ENCODE peak calls at places on chromosomes 2 and 18, in eight cellular contexts. W, I, C, L, P, M, H and V are unnamed samples.

GRCh38 chr18:63314991-63315662 is 4.4 kb downstream of the BCL2 start:
- DNase-seq in L (no peak), C (no peak), M (no peak), W (no peak), H (no peak), I (no peak), P (no peak), V (no peak)

GRCh38 chr2:59874971-59875755 is 678.3 kb downstream of the BCL11A start:
- DNase-seq in M (no peak), H (no peak), L (no peak), P (no peak), W (no peak), C (no peak), I (no peak), V (no peak)

GRCh38 chr2:172451923-172452322 is 24.5 kb downstream of the ITGA6 start:
- DNase-seq in L (no peak), C (no peak), W (no peak), H (no peak), M (no peak), P (no peak), I (no peak), V (no peak)

GRCh38 chr2:404581-404980 is 116.7 kb upstream of the ALKAL2 start:
- DNase-seq in H (no peak), W (no peak), C (no peak), L (no peak), M (no peak), P (no peak), I (no peak), V (no peak)

GRCh38 chr2:214139630-214140284 is 271.1 kb upstream of the VWC2L start:
- DNase-seq in L (no peak), C (no peak), M (no peak), P (no peak), I (no peak), W (no peak), H (no peak), V (no peak)

GRCh38 chr2:200363279-200363678 is 56.8 kb downstream of the SPATS2L start:
- DNase-seq in L (no peak), M (no peak), W (no peak), H (no peak), I (no peak), C (no peak), P (no peak), V (no peak)

GRCh38 chr2:232325324-232326273 is 53.0 kb upstream of the ALPP start:
- DNase-seq in I (peak), C (peak), P (no peak), W (peak), L (no peak), H (no peak), M (no peak), V (no peak)

GRCh38 chr2:65443509-65444200 is 11.3 kb upstream of the SPRED2 start:
- DNase-seq in P (no peak), W (no peak), I (no peak), L (no peak), M (no peak), C (no peak), H (no peak), V (no peak)

GRCh38 chr2:37857485-37858196 is 67.4 kb upstream of the RMDN2 start:
- DNase-seq in H (no peak), C (no peak), M (no peak), P (no peak), L (no peak), W (no peak), I (no peak), V (no peak)

GRCh38 chr2:15658911-15659310 is 67.2 kb downstream of the DDX1 start:
- DNase-seq in I (no peak), C (no peak), P (no peak), M (no peak), W (no peak), L (no peak), H (no peak), V (no peak)

GRCh38 chr2:61469424-61470121 is 1.3 kb downstream of the USP34 start:
- DNase-seq in W (no peak), H (no peak), M (no peak), I (no peak), C (no peak), L (no peak), P (no peak), V (no peak)

GRCh38 chr2:229044581-229044980 is 226.5 kb downstream of the PID1 start:
- DNase-seq in P (no peak), L (no peak), C (no peak), M (no peak), H (no peak), I (no peak), W (no peak), V (no peak)

GRCh38 chr2:15991231-15991630 is 50.9 kb downstream of the MYCN start:
- DNase-seq in M (no peak), L (no peak), H (no peak), W (no peak), C (no peak), I (no peak), P (no peak), V (no peak)

GRCh38 chr2:240237609-240238151 is 97.2 kb upstream of the OTOS start:
- DNase-seq in I (no peak), C (no peak), M (no peak), L (no peak), P (no peak), W (peak), H (no peak), V (no peak)

GRCh38 chr2:144645055-144645778 is 125.3 kb upstream of the ZEB2 start:
- DNase-seq in M (no peak), H (no peak), P (no peak), C (no peak), W (no peak), I (no peak), L (no peak), V (no peak)

GRCh38 chr2:112836695-112837117 is at the start of gene IL1B:
- DNase-seq in I (no peak), C (no peak), M (no peak), L (no peak), H (no peak), W (no peak), P (no peak), V (no peak)

GRCh38 chr2:98234763-98235162 is 111.5 kb upstream of the CNGA3 start:
- DNase-seq in M (no peak), W (no peak), H (no peak), L (no peak), I (no peak), C (no peak), P (no peak), V (no peak)

GRCh38 chr18:34901299-34901698 is 139.9 kb upstream of the MAPRE2 start:
- DNase-seq in P (no peak), L (no peak), C (no peak), I (no peak), H (no peak), M (no peak), W (no peak), V (no peak)

GRCh38 chr2:17306706-17307105 is 211.5 kb downstream of the RAD51AP2 start:
- DNase-seq in L (no peak), H (no peak), P (no peak), I (no peak), C (no peak), W (no peak), M (no peak), V (no peak)

GRCh38 chr2:61470965-61471904 is at the start of gene USP34:
- DNase-seq in C (peak), H (peak), I (peak), W (peak), L (peak), P (peak), M (peak), V (peak)

GRCh38 chr18:32711862-32712261 is 61.0 kb downstream of the KLHL14 start:
- DNase-seq in C (no peak), I (no peak), H (no peak), W (no peak), M (no peak), L (no peak), P (no peak), V (no peak)

GRCh38 chr18:28109781-28110460 is 67.0 kb downstream of the CDH2 start:
- DNase-seq in M (no peak), I (no peak), L (no peak), W (no peak), C (no peak), H (no peak), P (no peak), V (no peak)

GRCh38 chr18:56188521-56188920 is 449.9 kb downstream of the TXNL1 start:
- DNase-seq in L (no peak), W (no peak), H (no peak), P (no peak), I (no peak), C (no peak), M (no peak), V (no peak)

GRCh38 chr2:50746526-50746925 is 285.4 kb downstream of the NRXN1 start:
- DNase-seq in M (no peak), L (peak), C (no peak), W (no peak), P (no peak), H (no peak), I (no peak), V (peak)

GRCh38 chr2:223760838-223761502 is 76.4 kb downstream of the AP1S3 start:
- DNase-seq in L (peak), I (peak), C (no peak), P (no peak), H (peak), M (peak), W (no peak), V (peak)

GRCh38 chr2:44137048-44137447 is 31.6 kb upstream of the PPM1B start:
- DNase-seq in I (no peak), P (no peak), C (no peak), L (no peak), M (no peak), H (no peak), W (no peak), V (no peak)

GRCh38 chr2:65969161-65969560 is 465.8 kb upstream of the MEIS1 start:
- DNase-seq in P (no peak), H (no peak), L (no peak), I (no peak), C (no peak), W (no peak), M (no peak), V (no peak)

GRCh38 chr2:129930451-129930850 is 49.0 kb upstream of the RAB6C start:
- DNase-seq in L (no peak), W (no peak), P (no peak), C (no peak), H (no peak), M (no peak), I (no peak), V (no peak)

GRCh38 chr2:189444322-189444721 is 3.0 kb downstream of the WDR75 start:
- DNase-seq in P (no peak), W (no peak), I (no peak), C (no peak), M (no peak), H (no peak), L (no peak), V (no peak)

GRCh38 chr2:156110890-156111289 is 221.6 kb downstream of the NR4A2 start:
- DNase-seq in P (no peak), L (peak), M (no peak), W (no peak), I (peak), H (no peak), C (no peak), V (no peak)

GRCh38 chr2:113324684-113325160 is 46.0 kb upstream of the PAX8 start:
- DNase-seq in I (peak), C (peak), L (peak), H (no peak), W (peak), M (peak), P (peak), V (peak)

DNA sequence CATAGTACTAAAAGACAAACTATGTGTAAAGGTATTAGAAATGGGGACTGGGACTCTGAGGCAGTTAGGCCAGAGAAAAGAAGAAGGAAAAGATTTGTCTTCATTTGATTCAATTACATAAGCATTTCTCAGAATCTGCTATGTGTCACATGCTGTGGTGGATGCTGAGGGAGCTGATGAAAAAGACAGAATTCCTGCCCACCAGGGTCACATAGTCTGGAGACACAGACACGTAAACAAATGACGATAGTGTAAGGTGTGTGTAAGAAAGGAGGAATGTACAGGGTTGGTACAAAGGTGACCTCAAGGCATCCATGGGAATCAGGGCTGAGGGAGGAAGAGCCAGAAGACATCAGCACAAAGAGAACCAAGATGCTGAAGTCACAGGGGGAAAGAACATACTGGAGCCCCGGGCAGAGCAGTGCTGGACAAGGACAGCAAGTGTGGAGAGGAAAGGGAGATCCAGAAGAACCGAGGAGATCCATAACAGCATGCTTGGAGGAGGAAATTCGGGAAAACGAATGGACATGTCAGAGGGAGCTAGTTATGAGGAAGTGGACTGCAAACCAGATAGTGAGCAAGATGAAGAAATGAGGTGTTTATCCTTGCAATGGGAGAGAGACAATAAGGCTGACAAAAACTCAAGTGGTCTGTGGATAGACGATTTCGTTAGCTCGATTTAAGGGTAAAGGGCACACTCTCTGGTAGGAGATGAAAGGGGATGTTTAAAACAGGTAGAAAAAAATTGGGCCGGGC is 1.2 kb upstream of the MAPRE3 start:
- DNase-seq in I (no peak), W (no peak), P (no peak), M (no peak), L (no peak), C (no peak), H (no peak), V (no peak)
- TF ChIP-seq POLR2A in I (no peak), W (no peak), P (no peak), M (no peak), L (no peak), C (no peak), H (no peak), V (no peak)

GRCh38 chr18:58117685-58118403 is 73.8 kb downstream of the NEDD4L start:
- DNase-seq in P (peak), H (no peak), C (no peak), M (peak), W (no peak), L (peak), I (peak), V (peak)
- TF ChIP-seq POLR2A in P (no peak), H (no peak), C (no peak), M (no peak), W (no peak), L (no peak), I (no peak), V (no peak)

GRCh38 chr2:140200307-140200706 is 1420.1 kb upstream of the NXPH2 start:
- DNase-seq in M (no peak), P (no peak), H (no peak), W (no peak), I (no peak), C (no peak), L (no peak), V (no peak)

GRCh38 chr2:140201572-140201971 is 1421.4 kb upstream of the NXPH2 start:
- DNase-seq in H (no peak), W (no peak), L (no peak), M (no peak), C (no peak), I (no peak), P (no peak), V (no peak)

GRCh38 chr2:140199312-140199711 is 1419.1 kb upstream of the NXPH2 start:
- DNase-seq in I (no peak), H (no peak), C (no peak), W (no peak), L (no peak), P (no peak), M (no peak), V (no peak)

GRCh38 chr2:140203347-140203746 is 1423.2 kb upstream of the NXPH2 start:
- DNase-seq in M (no peak), I (no peak), P (no peak), C (no peak), W (no peak), H (no peak), L (no peak), V (no peak)

DNA sequence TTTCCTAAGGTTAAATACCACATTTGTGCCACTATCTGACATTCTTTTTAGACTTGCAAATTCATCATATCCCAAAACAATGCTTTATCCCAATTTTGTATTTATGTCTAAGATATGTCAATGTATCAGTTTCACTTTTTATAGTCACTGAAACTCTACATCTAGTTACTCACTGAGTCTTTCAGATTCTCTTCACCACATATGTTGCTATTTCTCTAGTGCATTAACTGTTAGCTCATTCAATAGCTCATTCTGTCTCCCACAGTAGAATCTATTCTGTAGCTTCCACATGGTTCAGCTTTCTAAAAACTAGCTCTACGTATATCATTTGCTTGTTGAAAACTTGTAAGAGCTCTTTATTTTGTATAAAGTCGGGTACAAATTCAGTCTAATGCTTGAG is 1420.6 kb upstream of the NXPH2 start:
- DNase-seq in M (no peak), P (no peak), H (no peak), I (no peak), W (no peak), C (no peak), L (no peak), V (no peak)
- TF ChIP-seq POLR2A in M (no peak), P (no peak), H (no peak), I (no peak), W (no peak), C (no peak), L (no peak), V (no peak)

GRCh38 chr2:140551291-140551690 is 1579.5 kb downstream of the LRP1B start:
- DNase-seq in P (no peak), H (no peak), L (no peak), M (no peak), I (no peak), C (no peak), W (no peak), V (no peak)

GRCh38 chr2:140555701-140556100 is 1575.1 kb downstream of the LRP1B start:
- DNase-seq in L (no peak), P (no peak), M (no peak), W (no peak), I (no peak), C (no peak), H (no peak), V (no peak)

GRCh38 chr2:140552634-140553033 is 1578.2 kb downstream of the LRP1B start:
- DNase-seq in H (no peak), P (no peak), W (no peak), M (no peak), I (no peak), C (no peak), L (no peak), V (no peak)
- TF ChIP-seq POLR2A in H (no peak), P (no peak), W (no peak), M (no peak), I (no peak), C (no peak), L (no peak), V (no peak)

GRCh38 chr2:216498418-216499413 is at the start of gene RPL37A:
- DNase-seq in I (peak), H (peak), M (peak), P (peak), C (peak), L (peak), W (peak), V (peak)
- TF ChIP-seq POLR2A in I (peak), H (peak), M (peak), P (peak), C (peak), L (peak), W (peak), V (peak)

DNA sequence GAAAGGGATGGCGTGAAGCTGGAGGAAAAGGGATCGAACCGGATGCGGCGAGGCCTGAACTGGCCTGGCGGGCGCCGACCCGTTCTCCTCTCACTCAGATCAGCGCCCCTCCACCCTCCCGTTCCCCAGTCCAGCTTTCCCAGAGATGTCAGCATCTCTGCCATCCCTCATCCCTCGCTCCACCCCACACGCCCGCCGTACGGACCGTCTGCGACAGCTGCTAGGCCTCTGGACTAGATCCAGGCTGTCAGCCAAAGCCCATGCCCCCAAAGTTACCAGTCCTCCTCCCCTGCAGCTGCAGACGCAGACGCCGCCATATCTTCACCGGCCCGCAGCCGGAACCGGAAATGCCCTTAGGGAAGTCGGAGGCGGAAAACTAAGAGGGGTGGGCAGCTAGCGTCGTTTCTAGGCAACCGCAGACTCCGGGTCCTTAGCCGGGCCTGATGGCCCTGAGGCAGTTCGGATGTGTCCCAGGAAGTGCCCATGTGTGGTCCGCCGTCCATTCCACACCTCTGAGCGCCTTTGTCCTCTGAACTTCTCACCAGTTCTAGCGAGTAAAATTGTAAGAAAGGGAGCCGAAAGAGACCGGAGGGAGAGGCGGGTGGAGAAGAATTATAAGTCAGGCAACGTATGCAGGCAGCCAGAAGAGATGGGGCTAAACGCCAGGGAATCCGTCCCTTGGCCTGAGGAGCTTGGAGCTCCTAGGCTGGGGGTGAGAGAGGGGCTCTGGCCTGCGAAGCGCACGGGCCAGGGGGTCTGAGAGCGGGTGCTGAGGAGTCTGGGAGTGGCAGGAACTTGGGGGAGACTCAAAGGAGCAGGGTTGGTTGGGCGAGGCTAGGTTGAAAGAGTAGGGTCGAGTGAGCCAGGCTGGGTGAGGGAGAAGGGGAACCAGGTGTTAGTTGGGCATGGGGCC is at the start of the genes RNF25 and STK36:
- DNase-seq in H (peak), I (peak), L (peak), M (peak), W (peak), P (peak), C (peak), V (peak)
- TF ChIP-seq POLR2A in H (no peak), I (peak), L (peak), M (peak), W (peak), P (peak), C (peak), V (peak)

GRCh38 chr2:21198637-21199036 is 74.9 kb downstream of the TDRD15 start:
- DNase-seq in P (no peak), M (no peak), C (no peak), I (no peak), W (no peak), L (no peak), H (no peak), V (no peak)
- TF ChIP-seq POLR2A in P (no peak), M (no peak), C (no peak), I (no peak), W (no peak), L (no peak), H (no peak), V (no peak)

DNA sequence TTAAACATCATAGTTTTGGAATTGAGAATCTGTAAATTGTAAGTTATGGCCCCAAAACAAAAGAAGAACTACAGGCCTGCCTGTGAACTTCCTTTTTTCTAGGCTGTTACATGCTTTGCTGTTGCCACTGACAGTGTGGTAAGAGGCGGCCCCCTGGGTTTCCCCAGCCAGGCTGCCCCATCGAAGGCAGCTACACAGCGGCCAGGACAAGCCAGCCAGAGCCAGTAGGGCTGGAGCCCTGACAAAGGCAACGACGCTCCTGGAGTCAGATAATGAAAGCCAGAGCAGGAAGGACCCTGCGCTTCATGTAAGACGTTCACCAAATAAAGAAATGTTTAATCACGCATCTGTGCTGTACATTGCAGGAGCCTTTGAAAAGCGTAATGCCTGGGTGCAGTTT is 55.0 kb downstream of the ANKRD44 start:
- DNase-seq in H (peak), P (peak), C (peak), L (no peak), W (peak), I (peak), M (no peak), V (no peak)
- TF ChIP-seq POLR2A in H (no peak), P (no peak), C (no peak), L (no peak), W (no peak), I (peak), M (no peak), V (no peak)